ENCODE peak calls at places on chromosomes 4 and X, in four cellular contexts. X, O, Q and W are unnamed samples.

GRCh38 chr4:154205471-154205870 is 286.1 kb downstream of the DCHS2 start:
- DNase-seq in X (no peak), O (no peak), Q (no peak), W (no peak)

GRCh38 chrX:104126856-104127255 is 14.5 kb downstream of the ZCCHC18 start:
- DNase-seq in X (no peak), O (no peak), Q (no peak), W (no peak)

GRCh38 chrX:120534413-120535205 is 26.2 kb downstream of the CUL4B start:
- DNase-seq in X (no peak), O (no peak), Q (no peak), W (no peak)

GRCh38 chr4:125313497-125313896 is 1.3 kb upstream of the FAT4 start:
- DNase-seq in X (peak), O (peak), Q (no peak), W (peak)

GRCh38 chr4:88335092-88335665 is 43.5 kb upstream of the HERC6 start:
- DNase-seq in X (no peak), O (peak), Q (no peak), W (no peak)

GRCh38 chr4:106329027-106329618 is 12.8 kb downstream of the AIMP1 start:
- DNase-seq in X (peak), O (peak), Q (no peak), W (peak)

GRCh38 chr4:63528592-63528991 is 880.7 kb downstream of the TECRL start:
- DNase-seq in X (no peak), O (no peak), Q (no peak), W (no peak)

GRCh38 chrX:8005678-8006347 is 78.6 kb upstream of the PNPLA4 start:
- DNase-seq in X (no peak), O (no peak), Q (no peak), W (no peak)

GRCh38 chr4:16505726-16506125 is 279.5 kb upstream of the TAPT1 start:
- DNase-seq in X (no peak), O (peak), Q (no peak), W (no peak)

GRCh38 chr4:182265881-182266280 is 22.7 kb downstream of the TENM3 start:
- DNase-seq in X (no peak), O (no peak), Q (no peak), W (no peak)

GRCh38 chr4:109701566-109702399 is 1.5 kb downstream of the CASP6 start:
- DNase-seq in X (no peak), O (peak), Q (no peak), W (no peak)

GRCh38 chrX:132576945-132577344 is 88.1 kb upstream of the MBNL3 start:
- DNase-seq in X (no peak), O (no peak), Q (no peak), W (no peak)

GRCh38 chrX:139936259-139936658 is 3.4 kb upstream of the ATP11C start:
- DNase-seq in X (no peak), O (no peak), Q (no peak), W (no peak)

GRCh38 chr4:169802871-169803270 is 45.1 kb upstream of the HPF1 start:
- DNase-seq in X (no peak), O (no peak), Q (no peak), W (no peak)

GRCh38 chrX:34848281-34848680 is 94.3 kb upstream of the FAM47B start:
- DNase-seq in X (no peak), O (peak), Q (no peak), W (no peak)

GRCh38 chr4:41517747-41518146 is 20.2 kb upstream of the LIMCH1 start:
- DNase-seq in X (no peak), O (no peak), Q (no peak), W (no peak)

GRCh38 chrX:154502098-154502497 is 11.7 kb upstream of the SLC10A3 start:
- DNase-seq in X (no peak), O (no peak), Q (no peak), W (no peak)

GRCh38 chr4:45869199-45869598 is 254.7 kb downstream of the GABRG1 start:
- DNase-seq in X (no peak), O (no peak), Q (no peak), W (no peak)

GRCh38 chr4:119046263-119046662 is 89.4 kb upstream of the MYOZ2 start:
- DNase-seq in X (no peak), O (no peak), Q (no peak), W (peak)

GRCh38 chr4:683247-683897 is 5.6 kb downstream of the SLC49A3 start:
- DNase-seq in X (no peak), O (no peak), Q (no peak), W (no peak)

GRCh38 chrX:152833378-152833777 is 2.5 kb downstream of the NSDHL start:
- DNase-seq in X (no peak), O (no peak), Q (no peak), W (no peak)

GRCh38 chrX:110286126-110286525 is 31.8 kb downstream of the AMMECR1 start:
- DNase-seq in X (no peak), O (peak), Q (no peak), W (no peak)

GRCh38 chr4:150493846-150494245 is 88.1 kb upstream of the MAB21L2 start:
- DNase-seq in X (no peak), O (peak), Q (no peak), W (no peak)

GRCh38 chrX:153818571-153819397 is 11.6 kb downstream of the PDZD4 start:
- DNase-seq in X (no peak), O (peak), Q (no peak), W (no peak)

GRCh38 chr4:152106781-152107321 is 346.0 kb upstream of the GATB start:
- DNase-seq in X (no peak), O (peak), Q (no peak), W (no peak)

GRCh38 chr4:133162941-133163340 is 13.8 kb downstream of the PCDH10 start:
- DNase-seq in X (peak), O (no peak), Q (no peak), W (peak)